ENCODE peak calls at places on chromosomes 11 and 22, in eight cellular contexts. A, U, Y, C, B, T, P and Z are unnamed samples.

GRCh38 chr11:4884341-4884740 is 2.6 kb downstream of the OR51T1 start:
- DNase-seq in U (no peak), C (no peak), P (no peak), T (no peak), Y (no peak), B (no peak), A (no peak), Z (no peak)

GRCh38 chr11:95014184-95014821 is 10.8 kb upstream of the KDM4E start:
- DNase-seq in Y (no peak), C (no peak), A (no peak), B (no peak), T (no peak), U (no peak), P (no peak), Z (no peak)

GRCh38 chr11:95404370-95404769 is 173.4 kb upstream of the SESN3 start:
- DNase-seq in P (no peak), T (no peak), U (no peak), A (no peak), Y (no peak), B (no peak), C (no peak), Z (no peak)

GRCh38 chr11:62419560-62420342 is 918 bp downstream of the SCGB1A1 start:
- DNase-seq in T (no peak), A (peak), P (no peak), Y (no peak), U (no peak), B (no peak), C (no peak), Z (no peak)

GRCh38 chr22:43128928-43129424 is 14.2 kb downstream of the MCAT start:
- DNase-seq in T (no peak), B (no peak), Y (no peak), P (no peak), C (no peak), U (no peak), A (no peak), Z (no peak)

GRCh38 chr11:73259406-73260126 is 12.6 kb upstream of the P2RY6 start:
- DNase-seq in A (no peak), C (peak), P (no peak), T (no peak), B (no peak), U (peak), Y (no peak), Z (peak)

GRCh38 chr11:5992150-5992549 is 5.4 kb upstream of the OR52L1 start:
- DNase-seq in P (no peak), Y (no peak), T (no peak), C (no peak), U (no peak), A (no peak), B (no peak), Z (no peak)

GRCh38 chr11:1348748-1349073 is 39.3 kb upstream of the TOLLIP start:
- DNase-seq in B (no peak), Y (no peak), T (no peak), C (peak), A (no peak), U (no peak), P (no peak), Z (peak)

GRCh38 chr11:36053314-36053713 is 109.5 kb downstream of the LDLRAD3 start:
- DNase-seq in T (no peak), C (no peak), U (no peak), A (no peak), Y (no peak), P (no peak), B (no peak), Z (no peak)

GRCh38 chr22:36215976-36216375 is 14.4 kb upstream of the APOL4 start:
- DNase-seq in Y (no peak), P (no peak), C (no peak), U (no peak), A (no peak), T (no peak), B (no peak), Z (no peak)

GRCh38 chr11:13954591-13954990 is 7.9 kb upstream of the SPON1 start:
- DNase-seq in C (no peak), A (no peak), T (no peak), P (no peak), Y (no peak), U (no peak), B (no peak), Z (no peak)